ENCODE peak calls at places on chromosomes 3 and 15, in eight cellular contexts. P, O, U, H, R, E, Y and Q are unnamed samples.
A peak's percentile ranks its signal among the peaks of the same experiment; 100 is the strongest.

GRCh38 chr15:71802770-71803169 is 7.6 kb upstream of the NR2E3 start:
- DNase-seq in P (peak; percentile 81), O (no peak), U (peak; percentile 83), H (no peak), R (no peak), E (no peak), Y (no peak), Q (no peak)

GRCh38 chr15:26744894-26745293 is 28.0 kb downstream of the GABRB3 start:
- DNase-seq in P (no peak), O (no peak), U (no peak), H (no peak), R (no peak), E (no peak), Y (no peak), Q (no peak)

GRCh38 chr3:153970735-153971347 is 150.3 kb upstream of the ARHGEF26 start:
- DNase-seq in P (no peak), O (no peak), U (peak; percentile 39), H (no peak), R (no peak), E (no peak), Y (no peak), Q (peak; percentile 6)

GRCh38 chr3:64578797-64579196 is 109.0 kb downstream of the ADAMTS9 start:
- DNase-seq in P (no peak), O (no peak), U (no peak), H (no peak), R (no peak), E (no peak), Y (no peak), Q (no peak)

GRCh38 chr3:2802429-2802828 is 307.7 kb downstream of the IL5RA start:
- DNase-seq in P (no peak), O (no peak), U (no peak), H (no peak), R (no peak), E (no peak), Y (no peak), Q (no peak)

GRCh38 chr3:52055537-52056351 is 627 bp downstream of the DUSP7 start:
- DNase-seq in P (peak; percentile 71), O (peak; percentile 76), U (peak; percentile 41), H (peak; percentile 53), R (no peak), E (peak; percentile 58), Y (no peak), Q (peak; percentile 24)

GRCh38 chr3:138434875-138435772 is 708 bp downstream of the ESYT3 start:
- DNase-seq in P (peak; percentile 47), O (peak; percentile 31), U (no peak), H (peak; percentile 61), R (no peak), E (no peak), Y (no peak), Q (no peak)

GRCh38 chr15:28914483-28915023 is 28.8 kb downstream of the APBA2 start:
- DNase-seq in P (no peak), O (no peak), U (no peak), H (no peak), R (no peak), E (no peak), Y (no peak), Q (no peak)

GRCh38 chr3:10012106-10012505 is 14.1 kb upstream of the FANCD2 start:
- DNase-seq in P (no peak), O (no peak), U (no peak), H (no peak), R (no peak), E (no peak), Y (no peak), Q (no peak)

GRCh38 chr15:28944696-28945300 is 59.0 kb downstream of the APBA2 start:
- DNase-seq in P (peak; percentile 15), O (no peak), U (no peak), H (no peak), R (no peak), E (no peak), Y (no peak), Q (no peak)

GRCh38 chr15:38563723-38564519 is 693 bp downstream of the RASGRP1 start:
- DNase-seq in P (peak; percentile 68), O (peak; percentile 80), U (peak; percentile 78), H (peak; percentile 29), R (no peak), E (peak; percentile 29), Y (no peak), Q (peak; percentile 32)

GRCh38 chr3:127628788-127629456 is at the start of gene PODXL2:
- DNase-seq in P (peak; percentile 59), O (peak; percentile 75), U (peak; percentile 28), H (peak; percentile 66), R (no peak), E (peak; percentile 66), Y (peak; percentile 42), Q (peak; percentile 43)

GRCh38 chr3:112372396-112372795 is 39.4 kb downstream of the CD200 start:
- DNase-seq in P (no peak), O (no peak), U (no peak), H (no peak), R (no peak), E (no peak), Y (no peak), Q (no peak)

GRCh38 chr3:169524131-169524530 is 139.4 kb downstream of the MECOM start:
- DNase-seq in P (no peak), O (no peak), U (no peak), H (no peak), R (no peak), E (no peak), Y (no peak), Q (no peak)

GRCh38 chr15:58556541-58556940 is 124.8 kb downstream of the LIPC start:
- DNase-seq in P (no peak), O (no peak), U (no peak), H (no peak), R (no peak), E (no peak), Y (no peak), Q (no peak)

GRCh38 chr3:45437388-45437787 is 49.0 kb downstream of the LARS2 start:
- DNase-seq in P (no peak), O (no peak), U (peak; percentile 74), H (no peak), R (no peak), E (peak; percentile 19), Y (no peak), Q (no peak)

GRCh38 chr3:17605032-17605431 is 137.4 kb downstream of the TBC1D5 start:
- DNase-seq in P (no peak), O (no peak), U (no peak), H (no peak), R (peak; percentile 58), E (peak; percentile 87), Y (no peak), Q (no peak)

GRCh38 chr15:87477759-87478687 is 778.5 kb downstream of the NTRK3 start:
- DNase-seq in P (peak; percentile 31), O (no peak), U (peak; percentile 24), H (no peak), R (peak; percentile 23), E (peak; percentile 92), Y (peak; percentile 70), Q (peak; percentile 8)

GRCh38 chr15:61141497-61142125 is 87.5 kb downstream of the RORA start:
- DNase-seq in P (peak; percentile 35), O (no peak), U (no peak), H (no peak), R (no peak), E (no peak), Y (peak; percentile 55), Q (no peak)

GRCh38 chr15:91853501-91853967 is at the start of gene SLCO3A1:
- DNase-seq in P (peak; percentile 68), O (peak; percentile 83), U (peak; percentile 42), H (no peak), R (no peak), E (peak; percentile 73), Y (no peak), Q (peak; percentile 26)